ENCODE peak calls at places on chromosomes 3 and 15, in four cellular contexts. One of them, this sample, is unnamed. For H3K9me3, the result is how much of the 10 kb centered on the place peaks cover.

GRCh38 chr3:102225407-102226132 is 209.2 kb upstream of the ZPLD1 start:
- DNase-seq in tibial artery: no peak
- DNase-seq in heart right ventricle: no peak
- DNase-seq in aorta: no peak
- DNase-seq in this sample: no peak

GRCh38 chr3:46965151-46965550 is 11.4 kb downstream of the CCDC12 start:
- DNase-seq in tibial artery: no peak
- DNase-seq in heart right ventricle: no peak
- DNase-seq in aorta: no peak
- DNase-seq in this sample: peak

GRCh38 chr3:183730361-183730760 is 32.8 kb downstream of the YEATS2 start:
- DNase-seq in tibial artery: no peak
- DNase-seq in aorta: no peak
- DNase-seq in heart right ventricle: no peak
- DNase-seq in this sample: no peak

GRCh38 chr3:191502583-191502982 is 41.6 kb downstream of the PYDC2 start:
- DNase-seq in aorta: no peak
- DNase-seq in tibial artery: no peak
- DNase-seq in heart right ventricle: no peak
- DNase-seq in this sample: no peak

GRCh38 chr3:157063926-157064325 is 96.0 kb downstream of the CCNL1 start:
- DNase-seq in tibial artery: no peak
- DNase-seq in aorta: no peak
- DNase-seq in heart right ventricle: no peak
- DNase-seq in this sample: no peak

GRCh38 chr3:77412591-77412990 is 372.7 kb downstream of the ROBO2 start:
- DNase-seq in aorta: no peak
- DNase-seq in heart right ventricle: no peak
- DNase-seq in tibial artery: no peak
- DNase-seq in this sample: no peak

GRCh38 chr15:51076142-51076897 is 18.4 kb downstream of the TNFAIP8L3 start:
- DNase-seq in aorta: no peak
- DNase-seq in tibial artery: no peak
- DNase-seq in heart right ventricle: no peak
- DNase-seq in this sample: no peak

GRCh38 chr3:119206611-119207511 is 33.5 kb downstream of the UPK1B start:
- DNase-seq in aorta: no peak
- DNase-seq in heart right ventricle: no peak
- DNase-seq in tibial artery: no peak
- DNase-seq in this sample: no peak

GRCh38 chr15:70557506-70558258 is 205.7 kb downstream of the UACA start:
- DNase-seq in aorta: no peak
- DNase-seq in heart right ventricle: no peak
- DNase-seq in tibial artery: no peak
- DNase-seq in this sample: no peak

GRCh38 chr3:186953011-186953487 is 22.7 kb downstream of the ST6GAL1 start:
- DNase-seq in aorta: no peak
- DNase-seq in tibial artery: no peak
- DNase-seq in heart right ventricle: no peak
- DNase-seq in this sample: no peak

GRCh38 chr15:63441266-63441665 is 59.6 kb upstream of the CA12 start:
- DNase-seq in aorta: no peak
- DNase-seq in heart right ventricle: no peak
- DNase-seq in tibial artery: no peak
- DNase-seq in this sample: no peak

GRCh38 chr3:101466465-101467309 is 46.3 kb downstream of the SENP7 start:
- DNase-seq in tibial artery: no peak
- DNase-seq in aorta: no peak
- DNase-seq in heart right ventricle: no peak
- DNase-seq in this sample: peak

GRCh38 chr3:51353566-51354140 is 31.4 kb upstream of the MANF start:
- DNase-seq in tibial artery: no peak
- DNase-seq in heart right ventricle: no peak
- DNase-seq in aorta: no peak
- DNase-seq in this sample: no peak

GRCh38 chr3:13332740-13333139 is 87.4 kb downstream of the NUP210 start:
- DNase-seq in heart right ventricle: no peak
- DNase-seq in tibial artery: no peak
- DNase-seq in aorta: no peak
- DNase-seq in this sample: no peak

GRCh38 chr15:78112551-78112950 is 18.7 kb downstream of the CIB2 start:
- DNase-seq in aorta: no peak
- DNase-seq in tibial artery: no peak
- DNase-seq in heart right ventricle: no peak
- DNase-seq in this sample: no peak

GRCh38 chr15:90301901-90302300 is 36.4 kb downstream of the NGRN start:
- DNase-seq in tibial artery: no peak
- DNase-seq in aorta: no peak
- DNase-seq in heart right ventricle: no peak
- DNase-seq in this sample: no peak

GRCh38 chr3:106963446-106963845 is 413.8 kb upstream of the CCDC54 start:
- DNase-seq in heart right ventricle: no peak
- DNase-seq in aorta: no peak
- DNase-seq in tibial artery: no peak
- DNase-seq in this sample: no peak

GRCh38 chr15:92000709-92001108 is 147.2 kb downstream of the SLCO3A1 start:
- DNase-seq in aorta: no peak
- DNase-seq in heart right ventricle: no peak
- DNase-seq in tibial artery: no peak
- DNase-seq in this sample: no peak

GRCh38 chr15:69468241-69469121 is 15.9 kb downstream of the RPLP1 start:
- DNase-seq in aorta: no peak
- DNase-seq in heart right ventricle: no peak
- DNase-seq in tibial artery: no peak
- DNase-seq in this sample: peak

GRCh38 chr15:64483749-64484148 is 23.4 kb downstream of the ZNF609 start:
- DNase-seq in heart right ventricle: no peak
- DNase-seq in tibial artery: no peak
- DNase-seq in aorta: no peak
- DNase-seq in this sample: no peak

GRCh38 chr3:36221975-36222374 is 158.3 kb upstream of the STAC start:
- DNase-seq in heart right ventricle: no peak
- DNase-seq in tibial artery: no peak
- DNase-seq in aorta: no peak
- DNase-seq in this sample: no peak

GRCh38 chr3:10927551-10927950 is 65.0 kb upstream of the SLC6A1 start:
- DNase-seq in tibial artery: no peak
- DNase-seq in aorta: no peak
- DNase-seq in heart right ventricle: no peak
- DNase-seq in this sample: no peak

GRCh38 chr3:54915976-54916375 is 11.9 kb downstream of the LRTM1 start:
- DNase-seq in heart right ventricle: no peak
- DNase-seq in aorta: no peak
- DNase-seq in tibial artery: no peak
- DNase-seq in this sample: no peak

GRCh38 chr3:173567997-173568396 is 170.5 kb downstream of the NLGN1 start:
- DNase-seq in aorta: no peak
- DNase-seq in tibial artery: no peak
- DNase-seq in heart right ventricle: no peak
- DNase-seq in this sample: no peak

GRCh38 chr3:64460877-64461276 is 226.9 kb downstream of the ADAMTS9 start:
- DNase-seq in aorta: no peak
- DNase-seq in tibial artery: no peak
- DNase-seq in heart right ventricle: no peak
- DNase-seq in this sample: no peak

GRCh38 chr3:44495636-44496415 is 18.4 kb upstream of the ZNF445 start:
- DNase-seq in heart right ventricle: no peak
- DNase-seq in aorta: no peak
- DNase-seq in tibial artery: no peak
- DNase-seq in this sample: no peak
- H3K9me3 ChIP-seq in heart right ventricle: under half
- H3K9me3 ChIP-seq in aorta: under half
- H3K9me3 ChIP-seq in tibial artery: under half
- H3K9me3 ChIP-seq in this sample: under half

DNA sequence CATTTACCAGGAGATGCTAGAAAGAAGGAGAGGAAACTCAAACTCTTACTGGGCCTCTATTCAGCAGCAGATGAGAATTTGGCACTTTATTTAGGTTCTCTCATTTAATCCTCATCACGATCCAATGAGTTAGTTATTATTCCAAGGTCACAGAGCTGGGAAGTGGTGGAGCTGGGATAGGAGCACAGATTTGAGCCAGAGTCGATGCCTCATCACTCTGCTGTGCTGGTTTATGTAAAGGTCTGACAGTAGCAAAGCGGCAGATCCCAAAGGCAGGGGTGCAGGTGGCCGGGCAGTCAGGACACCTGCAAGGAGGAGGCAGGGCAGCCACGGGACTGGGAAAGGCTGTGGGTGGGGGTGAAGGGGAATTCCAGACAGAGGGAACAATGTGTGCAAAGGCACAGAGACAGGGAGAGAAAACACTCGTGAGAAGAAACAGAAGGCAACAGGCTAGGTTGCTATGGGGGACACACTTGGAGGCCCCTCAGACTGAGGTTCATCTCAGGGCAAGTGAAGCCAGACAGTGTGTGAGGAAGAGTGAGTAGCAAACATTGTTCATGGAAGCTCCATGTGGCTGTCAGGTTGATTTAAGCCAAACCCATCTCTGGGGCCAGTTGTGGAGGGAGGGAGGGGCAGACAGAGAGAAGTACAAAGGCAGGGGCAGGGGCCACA is 26.8 kb downstream of the RAB6B start:
- DNase-seq in heart right ventricle: no peak
- DNase-seq in aorta: peak
- DNase-seq in tibial artery: no peak
- DNase-seq in this sample: peak
- H3K27ac ChIP-seq in heart right ventricle: no peak
- H3K27ac ChIP-seq in aorta: no peak
- H3K27ac ChIP-seq in tibial artery: no peak
- H3K27ac ChIP-seq in this sample: no peak

GRCh38 chr3:8343058-8343457 is 158.6 kb upstream of the LMCD1 start:
- DNase-seq in tibial artery: no peak
- DNase-seq in aorta: no peak
- DNase-seq in heart right ventricle: no peak
- DNase-seq in this sample: no peak

GRCh38 chr3:8348076-8348475 is 153.5 kb upstream of the LMCD1 start:
- DNase-seq in aorta: no peak
- DNase-seq in tibial artery: no peak
- DNase-seq in heart right ventricle: no peak
- DNase-seq in this sample: no peak

GRCh38 chr3:8341853-8342252 is 159.8 kb upstream of the LMCD1 start:
- DNase-seq in tibial artery: no peak
- DNase-seq in heart right ventricle: no peak
- DNase-seq in aorta: no peak
- DNase-seq in this sample: no peak

GRCh38 chr3:8345396-8345795 is 156.2 kb upstream of the LMCD1 start:
- DNase-seq in tibial artery: no peak
- DNase-seq in heart right ventricle: no peak
- DNase-seq in aorta: no peak
- DNase-seq in this sample: no peak
- H3K9me3 ChIP-seq in tibial artery: under half
- H3K9me3 ChIP-seq in heart right ventricle: under half
- H3K9me3 ChIP-seq in aorta: under half
- H3K9me3 ChIP-seq in this sample: under half

DNA sequence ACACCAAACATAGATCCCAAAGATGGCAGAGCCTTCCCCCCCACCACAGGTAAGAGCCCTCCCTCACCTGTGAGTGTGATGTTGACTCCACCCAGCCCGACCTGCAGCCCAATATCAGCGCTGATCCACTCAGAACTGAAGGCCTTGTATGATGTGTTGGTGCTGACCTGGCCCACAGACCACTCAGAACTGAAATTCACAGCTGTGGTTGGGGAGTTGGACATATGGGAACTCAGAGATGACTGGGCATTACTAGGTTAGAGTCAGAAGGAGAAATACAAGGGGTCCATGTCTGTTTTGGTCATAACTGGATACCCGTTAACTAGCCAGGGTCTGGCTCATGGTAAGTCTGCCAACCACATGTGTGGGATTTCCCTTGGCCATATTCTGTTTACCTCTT is 6.9 kb downstream of the DUOXA2 start:
- DNase-seq in aorta: no peak
- DNase-seq in heart right ventricle: no peak
- DNase-seq in tibial artery: no peak
- DNase-seq in this sample: peak
- H3K27ac ChIP-seq in aorta: no peak
- H3K27ac ChIP-seq in heart right ventricle: no peak
- H3K27ac ChIP-seq in tibial artery: no peak
- H3K27ac ChIP-seq in this sample: no peak

DNA sequence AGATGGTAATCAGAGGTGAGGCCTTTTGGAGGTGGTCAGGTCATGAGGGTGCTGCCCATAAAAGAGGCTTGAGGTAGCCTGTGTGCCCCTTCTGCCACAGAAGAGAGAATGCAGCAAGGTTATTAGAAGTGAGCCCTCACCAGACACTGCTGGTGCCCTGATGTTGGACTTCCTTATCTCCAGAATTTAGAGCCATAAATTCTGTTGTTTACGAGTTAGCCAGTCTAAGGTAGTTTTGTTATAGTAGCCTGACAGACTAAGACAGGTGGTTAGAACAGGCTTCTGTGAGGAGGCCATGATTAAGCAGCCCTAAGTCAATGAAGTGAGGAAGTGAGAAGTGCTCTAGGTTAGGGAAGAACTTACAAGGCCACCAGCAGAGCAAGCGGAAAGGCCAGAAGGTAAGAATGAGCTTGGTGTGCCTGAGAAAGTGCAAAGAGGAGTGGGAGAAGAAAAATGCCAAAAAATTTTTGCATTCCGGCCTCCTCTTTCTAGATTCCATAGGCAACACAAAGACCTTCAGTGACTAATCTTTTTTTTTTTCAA is 44.2 kb upstream of the STT3B start:
- DNase-seq in aorta: no peak
- DNase-seq in heart right ventricle: no peak
- DNase-seq in tibial artery: no peak
- DNase-seq in this sample: no peak
- H3K9me3 ChIP-seq in aorta: under half
- H3K9me3 ChIP-seq in heart right ventricle: under half
- H3K9me3 ChIP-seq in tibial artery: under half
- H3K9me3 ChIP-seq in this sample: under half

GRCh38 chr15:88657326-88658069 is 18.7 kb downstream of the ISG20 start:
- DNase-seq in aorta: peak
- DNase-seq in heart right ventricle: no peak
- DNase-seq in tibial artery: no peak
- DNase-seq in this sample: no peak

GRCh38 chr15:88655780-88656488 is 17.1 kb downstream of the ISG20 start:
- DNase-seq in tibial artery: no peak
- DNase-seq in heart right ventricle: no peak
- DNase-seq in aorta: no peak
- DNase-seq in this sample: no peak

GRCh38 chr15:88658070-88658965 is 19.5 kb downstream of the ISG20 start:
- DNase-seq in tibial artery: no peak
- DNase-seq in heart right ventricle: no peak
- DNase-seq in aorta: no peak
- DNase-seq in this sample: no peak

GRCh38 chr15:88655103-88655553 is 16.3 kb downstream of the ISG20 start:
- DNase-seq in aorta: no peak
- DNase-seq in tibial artery: no peak
- DNase-seq in heart right ventricle: no peak
- DNase-seq in this sample: no peak

DNA sequence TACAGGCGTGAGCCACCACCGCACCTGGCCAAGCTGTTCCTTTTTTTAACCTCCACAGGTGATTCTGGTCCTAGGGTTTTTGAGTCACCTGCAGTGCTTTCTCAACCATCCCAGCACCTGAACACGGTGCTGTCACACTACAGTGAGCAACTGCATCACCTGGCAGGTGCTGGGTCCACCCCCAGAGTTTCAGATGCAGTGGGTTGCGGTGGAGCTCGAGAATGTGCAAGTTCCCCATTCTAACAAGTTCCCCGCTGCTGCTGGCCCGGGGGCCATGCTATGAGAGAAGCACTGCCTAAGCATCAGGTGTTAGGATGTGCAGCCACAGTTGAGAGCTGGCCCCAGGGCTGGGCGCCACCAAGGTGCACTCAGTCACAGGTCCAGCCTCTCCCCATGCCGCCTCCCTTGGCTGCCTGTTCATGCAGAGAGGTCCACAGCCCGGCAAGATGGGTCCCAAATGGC is 18.0 kb downstream of the ISG20 start:
- DNase-seq in tibial artery: no peak
- DNase-seq in heart right ventricle: no peak
- DNase-seq in aorta: no peak
- DNase-seq in this sample: peak
- H3K27ac ChIP-seq in tibial artery: no peak
- H3K27ac ChIP-seq in heart right ventricle: no peak
- H3K27ac ChIP-seq in aorta: no peak
- H3K27ac ChIP-seq in this sample: no peak